ENCODE peak calls at places on chromosomes 7 and 10, in ten cellular contexts. L, B, Y, C, U, N, P, T, M and K are unnamed samples.

GRCh38 chr7:130943981-130944380 is 210.0 kb upstream of the KLF14 start:
- DNase-seq in L (peak; percentile 25), B (no peak), Y (peak; percentile 77), C (no peak), U (peak; percentile 36), N (no peak), P (no peak), T (no peak), M (no peak), K (no peak)

GRCh38 chr10:96747734-96748550 is 27.6 kb upstream of the PIK3AP1 start:
- DNase-seq in L (no peak), B (no peak), Y (no peak), C (no peak), U (no peak), N (no peak), P (no peak), T (no peak), M (no peak), K (no peak)

GRCh38 chr7:43808410-43808809 is 49.9 kb downstream of the BLVRA start:
- DNase-seq in L (no peak), B (no peak), Y (no peak), C (no peak), U (no peak), N (no peak), P (no peak), T (no peak), M (no peak), K (no peak)

GRCh38 chr7:135558337-135558767 is 635 bp downstream of the NUP205 start:
- DNase-seq in L (peak; percentile 72), B (peak; percentile 85), Y (peak; percentile 56), C (peak; percentile 78), U (peak; percentile 56), N (peak; percentile 33), P (peak; percentile 23), T (peak; percentile 81), M (peak; percentile 59), K (peak; percentile 55)

GRCh38 chr10:31896972-31897384 is 31.7 kb downstream of the ARHGAP12 start:
- DNase-seq in L (peak; percentile 81), B (no peak), Y (peak; percentile 70), C (no peak), U (peak; percentile 78), N (no peak), P (no peak), T (no peak), M (no peak), K (peak; percentile 85)

GRCh38 chr10:10330481-10330880 is 687.2 kb upstream of the CELF2 start:
- DNase-seq in L (peak; percentile 48), B (no peak), Y (peak; percentile 94), C (no peak), U (no peak), N (no peak), P (no peak), T (no peak), M (no peak), K (peak; percentile 12)

GRCh38 chr7:4556868-4557620 is 125.1 kb upstream of the FOXK1 start:
- DNase-seq in L (no peak), B (no peak), Y (no peak), C (no peak), U (no peak), N (no peak), P (no peak), T (no peak), M (no peak), K (no peak)

GRCh38 chr7:29322023-29322712 is 127.6 kb downstream of the CHN2 start:
- DNase-seq in L (no peak), B (no peak), Y (no peak), C (no peak), U (no peak), N (no peak), P (no peak), T (no peak), M (no peak), K (no peak)

GRCh38 chr7:95632609-95633008 is 36.3 kb upstream of the PDK4 start:
- DNase-seq in L (peak; percentile 78), B (peak; percentile 80), Y (peak; percentile 84), C (no peak), U (peak; percentile 59), N (no peak), P (no peak), T (no peak), M (no peak), K (peak; percentile 27)

GRCh38 chr10:34904191-34904590 is 89.1 kb upstream of the PARD3 start:
- DNase-seq in L (no peak), B (no peak), Y (no peak), C (no peak), U (no peak), N (no peak), P (no peak), T (no peak), M (no peak), K (no peak)

GRCh38 chr10:78170026-78170475 is 136.4 kb downstream of the RPS24 start:
- DNase-seq in L (peak; percentile 72), B (peak; percentile 85), Y (peak; percentile 9), C (no peak), U (no peak), N (no peak), P (no peak), T (no peak), M (no peak), K (peak; percentile 73)

GRCh38 chr7:154364156-154364555 is 312.0 kb downstream of the DPP6 start:
- DNase-seq in L (no peak), B (no peak), Y (no peak), C (no peak), U (no peak), N (no peak), P (no peak), T (no peak), M (no peak), K (no peak)

GRCh38 chr7:132557489-132558044 is 18.7 kb downstream of the PLXNA4 start:
- DNase-seq in L (peak; percentile 25), B (no peak), Y (peak; percentile 41), C (no peak), U (peak; percentile 39), N (no peak), P (no peak), T (no peak), M (no peak), K (peak; percentile 44)

GRCh38 chr7:66837007-66837406 is 84.0 kb upstream of the TMEM248 start:
- DNase-seq in L (peak; percentile 70), B (no peak), Y (peak; percentile 22), C (peak; percentile 76), U (peak; percentile 5), N (no peak), P (no peak), T (peak; percentile 72), M (peak; percentile 34), K (peak; percentile 49)
- TF ChIP-seq CTCF in L (peak; percentile 48), B (no peak), Y (peak; percentile 43), C (peak; percentile 65), U (peak; percentile 37), N (no peak), P (no peak), T (peak; percentile 43), M (peak; percentile 40), K (peak; percentile 39)

GRCh38 chr10:597976-598375 is 91.5 kb downstream of the DIP2C start:
- DNase-seq in L (no peak), B (peak; percentile 73), Y (no peak), C (no peak), U (no peak), N (peak; percentile 12), P (no peak), T (no peak), M (no peak), K (no peak)
- H3K4me3 ChIP-seq in L (no peak overlapping the region), B (no peak overlapping the region), Y (no peak overlapping the region), C (no peak overlapping the region), U (no peak overlapping the region), N (no peak overlapping the region), P (no peak overlapping the region), T (no peak overlapping the region), M (no peak overlapping the region), K (no peak overlapping the region)

DNA sequence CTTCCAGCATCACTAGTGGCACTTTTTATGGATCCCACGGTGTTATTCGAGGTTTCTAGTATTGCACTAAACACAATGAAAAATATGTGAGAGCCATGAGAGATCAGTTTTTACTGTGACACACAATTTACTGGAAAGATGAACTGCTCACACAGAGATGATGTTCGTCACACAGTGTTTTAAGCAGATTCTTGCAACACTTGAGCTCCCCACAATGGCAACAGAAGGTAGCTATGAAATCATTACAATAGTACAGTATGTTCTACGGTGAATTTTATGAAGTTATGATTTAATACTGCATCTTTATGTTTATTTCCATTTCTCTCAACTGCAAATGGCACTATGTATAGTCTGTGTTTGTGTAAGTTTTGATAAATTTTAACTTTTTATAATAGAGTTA is 27.4 kb upstream of the ENTPD1 start:
- DNase-seq in L (peak; percentile 71), B (no peak), Y (peak; percentile 28), C (no peak), U (peak; percentile 20), N (no peak), P (no peak), T (no peak), M (no peak), K (peak; percentile 58)
- TF ChIP-seq CTCF in L (no peak), B (peak; percentile 11), Y (no peak), C (no peak), U (no peak), N (no peak), P (no peak), T (no peak), M (no peak), K (no peak)

DNA sequence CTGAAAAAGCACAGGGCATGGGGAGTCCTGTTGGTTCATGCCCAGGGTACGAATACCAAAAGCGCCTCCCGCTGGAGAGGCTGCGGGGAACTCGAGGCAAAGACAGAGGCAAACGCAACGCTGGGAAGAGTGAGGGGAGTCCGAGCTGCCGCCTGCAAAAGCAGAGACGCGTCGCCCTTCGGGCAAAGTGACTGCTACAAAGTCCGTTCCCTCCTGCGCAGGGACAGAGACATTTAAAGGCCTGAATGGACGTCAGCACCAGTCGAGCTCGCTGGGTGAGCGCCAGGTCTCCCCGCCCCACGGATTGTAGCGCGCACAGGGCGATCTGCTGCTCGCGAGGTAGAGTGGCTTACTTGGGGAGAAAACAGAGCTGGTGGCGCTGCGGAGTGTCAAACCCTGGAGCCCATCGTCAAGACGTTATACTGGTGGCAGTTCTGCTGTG is 732.8 kb downstream of the ZWINT start:
- DNase-seq in L (no peak), B (no peak), Y (peak; percentile 12), C (peak; percentile 77), U (peak; percentile 17), N (no peak), P (no peak), T (no peak), M (no peak), K (no peak)
- H3K4me3 ChIP-seq in L (no peak overlapping the region), B (no peak overlapping the region), Y (no peak overlapping the region), C (peak overlapping the region; percentile 65), U (peak overlapping the region; percentile 35), N (no peak overlapping the region), P (no peak overlapping the region), T (no peak overlapping the region), M (no peak overlapping the region), K (no peak overlapping the region)